ENCODE peak calls at places on chromosomes 1 and 21, in four cellular contexts. G is heart right ventricle, A is RWPE1, O is NCI-H2029 treated with DMSO at 0.1 percent for 48 hours. D is an unnamed sample.
A peak's percentile ranks its signal among the peaks of the same experiment; 100 is the strongest.

GRCh38 chr1:161379071-161379470 is 11.4 kb upstream of the CFAP126 start:
- DNase-seq in G (no peak), A (no peak), O (no peak), D (no peak)

GRCh38 chr1:54575161-54575560 is 27.1 kb downstream of the ACOT11 start:
- DNase-seq in G (peak; percentile 60), A (no peak), O (no peak), D (no peak)

GRCh38 chr1:17441265-17441992 is 2.0 kb upstream of the RCC2 start:
- DNase-seq in G (no peak), A (peak; percentile 78), O (no peak), D (peak; percentile 65)

GRCh38 chr21:32958288-32958992 is 67.3 kb upstream of the OLIG2 start:
- DNase-seq in G (no peak), A (no peak), O (no peak), D (no peak)

GRCh38 chr1:67575861-67576260 is 109.1 kb upstream of the GADD45A start:
- DNase-seq in G (no peak), A (peak; percentile 92), O (no peak), D (peak; percentile 88)

GRCh38 chr1:208601569-208601968 is 357.4 kb upstream of the PLXNA2 start:
- DNase-seq in G (no peak), A (no peak), O (no peak), D (no peak)

GRCh38 chr1:89966666-89967065 is 28.2 kb upstream of the ZNF326 start:
- DNase-seq in G (no peak), A (no peak), O (no peak), D (no peak)

GRCh38 chr1:7046891-7047290 is 261.6 kb downstream of the CAMTA1 start:
- DNase-seq in G (no peak), A (no peak), O (no peak), D (no peak)

GRCh38 chr1:239914827-239915231 is 176.9 kb upstream of the FMN2 start:
- DNase-seq in G (no peak), A (peak; percentile 72), O (no peak), D (peak; percentile 73)

GRCh38 chr21:46000182-46000730 is 18.7 kb downstream of the COL6A1 start:
- DNase-seq in G (peak; percentile 2), A (no peak), O (no peak), D (no peak)

GRCh38 chr21:29144736-29145353 is 14.4 kb downstream of the MAP3K7CL start:
- DNase-seq in G (no peak), A (peak; percentile 14), O (no peak), D (peak; percentile 70)

GRCh38 chr1:236067854-236068454 is 3.1 kb upstream of the NID1 start:
- DNase-seq in G (peak; percentile 46), A (no peak), O (no peak), D (peak; percentile 83)

GRCh38 chr1:235637756-235638155 is 11.8 kb downstream of the GNG4 start:
- DNase-seq in G (no peak), A (no peak), O (no peak), D (no peak)

GRCh38 chr1:104765115-104765514 is 1015.4 kb downstream of the AMY1C start:
- DNase-seq in G (no peak), A (no peak), O (no peak), D (peak; percentile 26)

GRCh38 chr1:68228833-68229232 is 3.5 kb downstream of the WLS start:
- DNase-seq in G (no peak), A (no peak), O (no peak), D (peak; percentile 56)